ENCODE peak calls at places on chromosomes 6 and 20, in four cellular contexts. Y, T, F and N are unnamed samples.

GRCh38 chr6:104940238-104940880 is 16.5 kb upstream of the LIN28B start:
- DNase-seq in Y (no peak), T (no peak), F (peak; percentile 86), N (peak; percentile 54)

GRCh38 chr6:167827588-167828324 is 1.0 kb downstream of the AFDN start:
- DNase-seq in Y (peak; percentile 34), T (no peak), F (peak; percentile 63), N (peak; percentile 74)

GRCh38 chr20:46683939-46684750 is 5.1 kb downstream of the TP53RK start:
- DNase-seq in Y (peak; percentile 77), T (no peak), F (peak; percentile 75), N (no peak)

GRCh38 chr6:134447883-134448387 is 130.0 kb upstream of the SGK1 start:
- DNase-seq in Y (no peak), T (no peak), F (no peak), N (no peak)

GRCh38 chr6:85464260-85464644 is 14.4 kb downstream of the NT5E start:
- DNase-seq in Y (no peak), T (no peak), F (no peak), N (no peak)

GRCh38 chr6:98836025-98836961 is 1.9 kb downstream of the POU3F2 start:
- DNase-seq in Y (peak; percentile 49), T (no peak), F (peak; percentile 68), N (no peak)

GRCh38 chr20:41149679-41150131 is 12.4 kb downstream of the PLCG1 start:
- DNase-seq in Y (peak; percentile 39), T (no peak), F (no peak), N (peak; percentile 51)

GRCh38 chr6:5996701-5997419 is 9.9 kb downstream of the NRN1 start:
- DNase-seq in Y (no peak), T (no peak), F (peak; percentile 38), N (no peak)

GRCh38 chr20:8505817-8506216 is 373.8 kb downstream of the PLCB1 start:
- DNase-seq in Y (no peak), T (no peak), F (no peak), N (no peak)

GRCh38 chr6:26172496-26172958 is 85.3 kb downstream of the HFE start:
- DNase-seq in Y (no peak), T (no peak), F (no peak), N (no peak)

GRCh38 chr6:19637010-19637409 is 200.2 kb upstream of the ID4 start:
- DNase-seq in Y (no peak), T (no peak), F (no peak), N (no peak)

GRCh38 chr6:157576621-157577390 is 195.8 kb downstream of the ZDHHC14 start:
- DNase-seq in Y (no peak), T (no peak), F (no peak), N (no peak)

DNA sequence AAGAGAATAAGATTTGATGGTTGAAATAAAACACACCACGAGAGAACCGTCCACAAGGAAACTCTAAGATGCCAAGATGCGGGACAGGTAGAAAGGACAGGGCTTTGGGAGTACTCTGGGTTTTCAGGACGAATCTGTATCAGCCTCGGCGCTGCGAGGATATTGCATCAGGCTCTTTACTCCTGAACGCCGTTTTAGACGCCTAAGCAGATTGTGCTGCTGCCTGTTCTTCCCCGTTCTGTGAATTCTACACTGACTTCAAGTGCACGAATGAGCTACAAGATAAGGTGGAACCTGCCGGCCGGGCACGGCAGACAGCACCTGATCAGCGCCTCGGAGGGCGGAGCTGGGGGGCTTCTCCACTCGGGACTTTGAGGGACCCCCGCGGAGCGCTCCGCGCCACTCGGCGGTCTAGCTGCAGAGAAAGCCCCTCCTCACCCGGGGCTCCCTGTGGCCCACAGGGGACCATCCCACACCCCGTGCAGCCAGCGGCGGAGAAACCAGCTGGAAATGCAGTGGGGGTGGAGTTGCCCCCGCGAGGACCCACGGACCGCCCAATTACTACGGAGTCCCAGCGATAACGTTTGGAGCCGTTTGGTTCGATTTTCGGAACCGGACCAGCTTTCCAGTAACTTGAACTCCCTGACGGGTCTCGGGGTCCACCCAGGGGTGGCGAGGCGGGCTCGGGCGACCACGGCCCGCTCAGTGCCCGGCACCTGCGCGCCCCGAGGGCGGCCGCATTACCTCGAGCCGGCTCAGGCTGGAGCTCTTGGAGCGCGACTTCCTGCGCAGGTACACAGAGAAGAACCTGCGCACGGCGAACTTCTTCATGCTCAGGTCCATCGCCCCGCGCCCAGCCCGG is 643 bp downstream of the RPS6KA2 start:
- DNase-seq in Y (no peak), T (no peak), F (peak; percentile 61), N (no peak)
- TF ChIP-seq NR2C2 in Y (no peak), T (no peak), F (no peak), N (no peak)

GRCh38 chr6:15547379-15547778 is 115.4 kb downstream of the DTNBP1 start:
- DNase-seq in Y (no peak), T (no peak), F (no peak), N (no peak)
- TF ChIP-seq NR2C2 in Y (no peak), T (no peak), F (no peak), N (no peak)

DNA sequence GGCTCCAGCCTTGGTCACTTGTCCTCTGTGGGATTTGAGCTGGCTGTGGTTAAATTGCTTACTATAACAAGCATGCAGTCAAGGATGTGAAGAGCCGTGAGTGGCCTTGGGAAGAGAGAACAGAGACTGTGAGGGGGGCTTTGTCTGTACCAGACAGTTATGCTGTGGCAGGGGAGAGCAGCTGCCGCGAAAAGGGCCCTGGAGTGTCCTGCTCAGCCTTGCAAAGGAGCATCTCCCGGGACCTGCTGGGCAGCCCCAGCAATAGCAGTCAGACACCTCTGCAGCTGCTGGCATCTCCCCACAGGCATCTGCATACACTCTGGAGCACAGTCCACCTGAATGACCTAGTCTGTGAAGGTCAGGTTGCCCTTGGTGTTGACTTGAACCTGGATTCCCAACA is 6.3 kb downstream of the EBF4 start:
- DNase-seq in Y (no peak), T (no peak), F (no peak), N (no peak)
- TF ChIP-seq NR2C2 in Y (no peak), T (no peak), F (no peak), N (no peak)

GRCh38 chr6:53694800-53695394 is 29.3 kb upstream of the KLHL31 start:
- DNase-seq in Y (no peak), T (no peak), F (no peak), N (no peak)

GRCh38 chr6:53696351-53696750 is 30.8 kb upstream of the KLHL31 start:
- DNase-seq in Y (no peak), T (no peak), F (no peak), N (no peak)

GRCh38 chr6:53691252-53691651 is 25.7 kb upstream of the KLHL31 start:
- DNase-seq in Y (no peak), T (no peak), F (no peak), N (no peak)

GRCh38 chr6:53692172-53692571 is 26.6 kb upstream of the KLHL31 start:
- DNase-seq in Y (no peak), T (no peak), F (no peak), N (no peak)

DNA sequence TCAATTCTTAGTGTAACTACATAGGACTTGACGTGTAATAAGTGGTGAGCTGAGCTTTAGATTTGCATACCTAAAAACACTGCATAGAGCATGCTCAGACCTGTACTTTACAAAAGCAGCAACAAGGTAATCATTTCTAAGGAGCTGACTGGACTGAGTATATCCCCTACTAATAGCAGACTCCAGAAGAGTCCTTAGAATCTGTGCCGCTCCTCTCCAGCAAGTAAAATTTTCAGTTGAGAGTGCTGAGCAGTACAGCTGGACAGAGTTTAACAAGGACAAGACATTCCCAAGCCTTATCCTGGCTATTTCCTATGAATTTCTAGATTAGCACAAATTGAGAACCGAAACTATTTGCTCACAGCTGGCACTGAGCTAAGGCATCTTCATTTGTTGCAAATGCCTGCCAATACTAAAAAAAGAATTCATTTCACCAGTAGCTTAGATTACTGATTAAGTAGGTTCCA is 26.1 kb upstream of the KLHL31 start:
- DNase-seq in Y (no peak), T (peak; percentile 25), F (no peak), N (no peak)
- TF ChIP-seq NR2C2 in Y (no peak), T (no peak), F (no peak), N (no peak)

GRCh38 chr20:25011831-25012241 is 19.3 kb upstream of the APMAP start:
- DNase-seq in Y (no peak), T (no peak), F (no peak), N (no peak)
- TF ChIP-seq NR2C2 in Y (no peak), T (no peak), F (no peak), N (no peak)

GRCh38 chr6:31420546-31420945 is 17.2 kb downstream of the MICA start:
- DNase-seq in Y (no peak), T (no peak), F (no peak), N (no peak)
- TF ChIP-seq NR2C2 in Y (no peak), T (no peak), F (no peak), N (no peak)

GRCh38 chr6:43990627-43991619 is 136.3 kb downstream of the MRPL14 start:
- DNase-seq in Y (peak; percentile 64), T (no peak), F (no peak), N (peak; percentile 93)

GRCh38 chr6:43990275-43990626 is 137.0 kb downstream of the MRPL14 start:
- DNase-seq in Y (no peak), T (no peak), F (no peak), N (no peak)

GRCh38 chr6:43993881-43994523 is 133.2 kb downstream of the MRPL14 start:
- DNase-seq in Y (no peak), T (no peak), F (no peak), N (no peak)

GRCh38 chr6:43992783-43993505 is 134.3 kb downstream of the MRPL14 start:
- DNase-seq in Y (no peak), T (no peak), F (no peak), N (no peak)

GRCh38 chr6:43992126-43992663 is 135.1 kb downstream of the MRPL14 start:
- DNase-seq in Y (no peak), T (no peak), F (no peak), N (no peak)
- TF ChIP-seq NR2C2 in Y (no peak), T (no peak), F (no peak), N (no peak)

GRCh38 chr20:48904566-48905321 is 16.8 kb upstream of the ARFGEF2 start:
- DNase-seq in Y (peak; percentile 68), T (no peak), F (peak; percentile 70), N (peak; percentile 64)
- TF ChIP-seq NR2C2 in Y (no peak), T (no peak), F (no peak), N (no peak)

GRCh38 chr6:139591075-139591474 is 216.6 kb upstream of the CITED2 start:
- DNase-seq in Y (no peak), T (no peak), F (no peak), N (no peak)

GRCh38 chr6:139590206-139590605 is 215.8 kb upstream of the CITED2 start:
- DNase-seq in Y (no peak), T (no peak), F (no peak), N (no peak)

GRCh38 chr6:139587469-139587868 is 213.0 kb upstream of the CITED2 start:
- DNase-seq in Y (no peak), T (no peak), F (no peak), N (peak; percentile 76)

GRCh38 chr6:139588076-139588639 is 213.7 kb upstream of the CITED2 start:
- DNase-seq in Y (peak; percentile 39), T (no peak), F (no peak), N (peak; percentile 30)

DNA sequence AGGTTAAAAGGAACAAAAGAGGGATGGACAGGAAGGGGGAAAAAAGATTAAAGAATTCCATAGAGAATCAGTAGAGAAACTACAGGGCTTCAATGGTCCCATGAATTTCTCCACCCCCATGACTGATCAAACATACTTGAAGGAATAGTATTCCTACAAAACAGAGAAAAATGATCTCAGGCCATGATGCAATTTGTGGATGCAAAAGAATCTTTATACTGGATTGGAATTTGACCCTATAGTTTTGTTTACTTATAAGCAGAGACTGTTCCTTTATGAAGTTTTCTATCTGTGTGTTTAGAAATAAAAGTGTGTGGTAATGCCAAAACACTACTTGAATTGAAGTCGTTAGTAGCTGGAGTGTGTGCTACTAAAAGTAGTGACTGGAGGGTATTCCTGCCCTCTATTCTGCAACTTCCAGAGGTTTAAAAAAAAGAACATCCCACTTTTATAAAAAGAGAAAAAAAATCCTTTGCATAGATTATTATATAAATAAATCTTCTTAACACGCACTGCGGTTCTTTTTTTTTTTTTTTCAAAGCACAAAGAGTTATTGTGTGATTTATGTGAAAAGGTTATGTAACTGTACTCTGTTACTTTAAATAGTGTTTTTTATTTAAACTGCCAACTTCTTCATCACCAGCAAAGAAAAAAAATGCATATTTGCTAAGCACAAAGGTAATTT is 214.4 kb upstream of the CITED2 start:
- DNase-seq in Y (no peak), T (no peak), F (no peak), N (peak; percentile 82)
- TF ChIP-seq NR2C2 in Y (no peak), T (no peak), F (no peak), N (no peak)